ENCODE peak calls at places on chromosomes 12 and 14, in four cellular contexts. One of them, this sample, is unnamed.

GRCh38 chr14:100640481-100641273 is 53.5 kb upstream of the BEGAIN start:
- DNase-seq in A549: no peak
- DNase-seq in body of pancreas: no peak
- DNase-seq in esophagus squamous epithelium: no peak
- DNase-seq in this sample: no peak

GRCh38 chr12:64631197-64631596 is 20.9 kb downstream of the RASSF3 start:
- DNase-seq in A549: no peak
- DNase-seq in body of pancreas: no peak
- DNase-seq in esophagus squamous epithelium: no peak
- DNase-seq in this sample: no peak

GRCh38 chr12:51441583-51441982 is 17.0 kb downstream of the SLC4A8 start:
- DNase-seq in A549: no peak
- DNase-seq in body of pancreas: no peak
- DNase-seq in esophagus squamous epithelium: no peak
- DNase-seq in this sample: no peak

GRCh38 chr12:124387510-124387855 is 92.6 kb downstream of the RFLNA start:
- DNase-seq in A549: no peak
- DNase-seq in body of pancreas: peak; percentile 87
- DNase-seq in esophagus squamous epithelium: no peak
- DNase-seq in this sample: peak; percentile 87

GRCh38 chr12:130968611-130969010 is 14.9 kb downstream of the ADGRD1 start:
- DNase-seq in A549: no peak
- DNase-seq in body of pancreas: no peak
- DNase-seq in esophagus squamous epithelium: no peak
- DNase-seq in this sample: no peak

GRCh38 chr12:121784460-121784859 is 9.0 kb downstream of the RHOF start:
- DNase-seq in A549: peak; percentile 64
- DNase-seq in body of pancreas: no peak
- DNase-seq in esophagus squamous epithelium: no peak
- DNase-seq in this sample: no peak

GRCh38 chr14:76007852-76008251 is 22.3 kb downstream of the IFT43 start:
- DNase-seq in A549: no peak
- DNase-seq in body of pancreas: no peak
- DNase-seq in esophagus squamous epithelium: no peak
- DNase-seq in this sample: no peak

GRCh38 chr12:94457331-94457730 is 2.3 kb downstream of the CEP83 start:
- DNase-seq in A549: no peak
- DNase-seq in body of pancreas: no peak
- DNase-seq in esophagus squamous epithelium: no peak
- DNase-seq in this sample: no peak

GRCh38 chr12:15701212-15701611 is 88.0 kb downstream of the EPS8 start:
- DNase-seq in A549: no peak
- DNase-seq in body of pancreas: no peak
- DNase-seq in esophagus squamous epithelium: no peak
- DNase-seq in this sample: no peak

GRCh38 chr12:124472690-124473279 is 94.6 kb downstream of the NCOR2 start:
- DNase-seq in A549: no peak
- DNase-seq in body of pancreas: no peak
- DNase-seq in esophagus squamous epithelium: no peak
- DNase-seq in this sample: no peak

GRCh38 chr14:62409909-62410308 is 635.3 kb downstream of the KCNH5 start:
- DNase-seq in A549: no peak
- DNase-seq in body of pancreas: no peak
- DNase-seq in esophagus squamous epithelium: no peak
- DNase-seq in this sample: no peak

GRCh38 chr14:89507521-89507920 is 90.5 kb upstream of the FOXN3 start:
- DNase-seq in A549: no peak
- DNase-seq in body of pancreas: no peak
- DNase-seq in esophagus squamous epithelium: no peak
- DNase-seq in this sample: no peak

GRCh38 chr12:56670836-56671235 is 17.2 kb downstream of the PTGES3 start:
- DNase-seq in A549: no peak
- DNase-seq in body of pancreas: no peak
- DNase-seq in esophagus squamous epithelium: no peak
- DNase-seq in this sample: no peak

GRCh38 chr12:24596768-24597388 is 352.0 kb downstream of the BCAT1 start:
- DNase-seq in A549: peak; percentile 15
- DNase-seq in body of pancreas: no peak
- DNase-seq in esophagus squamous epithelium: no peak
- DNase-seq in this sample: no peak

GRCh38 chr12:68224613-68225285 is 861 bp downstream of the IL26 start:
- DNase-seq in A549: no peak
- DNase-seq in body of pancreas: no peak
- DNase-seq in esophagus squamous epithelium: no peak
- DNase-seq in this sample: no peak

GRCh38 chr14:32397871-32398640 is 69.0 kb downstream of the AKAP6 start:
- DNase-seq in A549: no peak
- DNase-seq in body of pancreas: no peak
- DNase-seq in esophagus squamous epithelium: no peak
- DNase-seq in this sample: no peak

GRCh38 chr14:26008290-26008689 is 589.5 kb downstream of the NOVA1 start:
- DNase-seq in A549: no peak
- DNase-seq in body of pancreas: no peak
- DNase-seq in esophagus squamous epithelium: no peak
- DNase-seq in this sample: no peak

GRCh38 chr12:53091756-53092155 is 5.7 kb upstream of the IGFBP6 start:
- DNase-seq in A549: no peak
- DNase-seq in body of pancreas: no peak
- DNase-seq in esophagus squamous epithelium: no peak
- DNase-seq in this sample: no peak

GRCh38 chr12:127802271-127802670 is 464.7 kb upstream of the TMEM132C start:
- DNase-seq in A549: no peak
- DNase-seq in body of pancreas: no peak
- DNase-seq in esophagus squamous epithelium: no peak
- DNase-seq in this sample: no peak

GRCh38 chr12:80183939-80184338 is 84.6 kb downstream of the OTOGL start:
- DNase-seq in A549: no peak
- DNase-seq in body of pancreas: no peak
- DNase-seq in esophagus squamous epithelium: no peak
- DNase-seq in this sample: no peak

GRCh38 chr14:94654071-94654974 is 42.1 kb downstream of the SERPINA3 start:
- DNase-seq in A549: no peak
- DNase-seq in body of pancreas: peak; percentile 59
- DNase-seq in esophagus squamous epithelium: no peak
- DNase-seq in this sample: no peak

GRCh38 chr14:91082282-91082681 is 21.8 kb upstream of the RPS6KA5 start:
- DNase-seq in A549: no peak
- DNase-seq in body of pancreas: no peak
- DNase-seq in esophagus squamous epithelium: no peak
- DNase-seq in this sample: no peak

GRCh38 chr12:43291516-43291915 is 260.5 kb downstream of the ADAMTS20 start:
- DNase-seq in A549: no peak
- DNase-seq in body of pancreas: no peak
- DNase-seq in esophagus squamous epithelium: no peak
- DNase-seq in this sample: no peak

GRCh38 chr12:123010681-123011080 is 30.2 kb downstream of the ARL6IP4 start:
- DNase-seq in A549: no peak
- DNase-seq in body of pancreas: no peak
- DNase-seq in esophagus squamous epithelium: no peak
- DNase-seq in this sample: no peak

GRCh38 chr12:85866929-85867776 is 6.9 kb upstream of the NTS start:
- DNase-seq in A549: peak; percentile 51
- DNase-seq in body of pancreas: peak; percentile 63
- DNase-seq in esophagus squamous epithelium: no peak
- DNase-seq in this sample: no peak

GRCh38 chr14:35161231-35161630 is 38.9 kb downstream of the PRORP start:
- DNase-seq in A549: no peak
- DNase-seq in body of pancreas: no peak
- DNase-seq in esophagus squamous epithelium: no peak
- DNase-seq in this sample: no peak

DNA sequence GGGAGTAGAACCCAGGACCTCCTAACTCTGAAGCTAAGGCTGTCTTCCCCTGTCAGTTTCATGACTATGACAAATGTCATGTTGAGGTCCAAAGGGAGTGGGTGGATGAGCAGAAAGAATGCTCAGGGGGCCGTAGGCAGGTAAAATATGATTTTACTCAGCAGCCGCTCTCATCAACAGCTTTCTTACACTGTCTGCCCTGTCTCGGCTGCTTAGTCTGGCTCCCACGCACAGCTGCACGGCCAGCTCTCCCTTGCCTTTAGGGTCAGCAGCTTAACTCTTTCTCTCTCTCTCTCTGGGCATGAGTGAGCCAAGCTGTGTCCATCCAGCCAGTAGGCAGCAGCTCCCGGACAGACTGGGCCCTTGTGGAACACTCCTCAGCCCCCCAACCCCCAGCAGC is 95.2 kb downstream of the GCH1 start:
- DNase-seq in A549: no peak
- DNase-seq in body of pancreas: no peak
- DNase-seq in esophagus squamous epithelium: no peak
- DNase-seq in this sample: no peak
- TF ChIP-seq CTCF in A549: no peak
- TF ChIP-seq CTCF in body of pancreas: no peak
- TF ChIP-seq CTCF in esophagus squamous epithelium: no peak
- TF ChIP-seq CTCF in this sample: no peak

DNA sequence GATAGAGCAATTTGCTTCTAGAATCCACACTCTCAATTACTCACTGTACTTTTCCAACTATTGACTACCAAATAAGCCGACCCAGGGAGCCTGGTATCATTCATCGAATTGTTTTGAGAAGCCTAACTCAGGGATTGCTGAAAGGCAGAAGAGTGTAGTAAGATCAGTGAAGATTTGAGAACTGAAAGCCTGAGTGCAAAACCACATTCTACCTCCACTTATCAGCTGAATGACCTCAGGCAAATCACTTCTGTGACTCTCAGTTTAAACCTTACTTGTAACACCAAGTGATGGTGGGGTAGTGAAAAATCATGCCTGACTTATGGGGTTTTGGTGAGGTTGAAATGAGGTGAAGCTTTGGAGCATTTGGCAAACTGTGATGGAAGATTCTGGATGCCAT is 126.1 kb upstream of the MAX start:
- DNase-seq in A549: no peak
- DNase-seq in body of pancreas: no peak
- DNase-seq in esophagus squamous epithelium: no peak
- DNase-seq in this sample: no peak
- TF ChIP-seq POLR2A in A549: no peak
- TF ChIP-seq POLR2A in body of pancreas: no peak
- TF ChIP-seq POLR2A in esophagus squamous epithelium: no peak
- TF ChIP-seq POLR2A in this sample: no peak

GRCh38 chr14:52069617-52070431 is 965 bp upstream of the NID2 start:
- DNase-seq in A549: no peak
- DNase-seq in body of pancreas: peak; percentile 22
- DNase-seq in esophagus squamous epithelium: no peak
- DNase-seq in this sample: no peak
- H3K27ac ChIP-seq in A549: peak overlapping the region; percentile 82
- H3K27ac ChIP-seq in body of pancreas: peak overlapping the region; percentile 47
- H3K27ac ChIP-seq in esophagus squamous epithelium: peak overlapping the region; percentile 85
- H3K27ac ChIP-seq in this sample: peak overlapping the region; percentile 74

GRCh38 chr14:34059925-34060746 is 109.3 kb upstream of the EGLN3 start:
- DNase-seq in A549: peak; percentile 73
- DNase-seq in body of pancreas: peak; percentile 86
- DNase-seq in esophagus squamous epithelium: no peak
- DNase-seq in this sample: peak; percentile 86
- TF ChIP-seq CTCF in A549: peak; percentile 41
- TF ChIP-seq CTCF in body of pancreas: no peak
- TF ChIP-seq CTCF in esophagus squamous epithelium: peak; percentile 34
- TF ChIP-seq CTCF in this sample: peak; percentile 30

DNA sequence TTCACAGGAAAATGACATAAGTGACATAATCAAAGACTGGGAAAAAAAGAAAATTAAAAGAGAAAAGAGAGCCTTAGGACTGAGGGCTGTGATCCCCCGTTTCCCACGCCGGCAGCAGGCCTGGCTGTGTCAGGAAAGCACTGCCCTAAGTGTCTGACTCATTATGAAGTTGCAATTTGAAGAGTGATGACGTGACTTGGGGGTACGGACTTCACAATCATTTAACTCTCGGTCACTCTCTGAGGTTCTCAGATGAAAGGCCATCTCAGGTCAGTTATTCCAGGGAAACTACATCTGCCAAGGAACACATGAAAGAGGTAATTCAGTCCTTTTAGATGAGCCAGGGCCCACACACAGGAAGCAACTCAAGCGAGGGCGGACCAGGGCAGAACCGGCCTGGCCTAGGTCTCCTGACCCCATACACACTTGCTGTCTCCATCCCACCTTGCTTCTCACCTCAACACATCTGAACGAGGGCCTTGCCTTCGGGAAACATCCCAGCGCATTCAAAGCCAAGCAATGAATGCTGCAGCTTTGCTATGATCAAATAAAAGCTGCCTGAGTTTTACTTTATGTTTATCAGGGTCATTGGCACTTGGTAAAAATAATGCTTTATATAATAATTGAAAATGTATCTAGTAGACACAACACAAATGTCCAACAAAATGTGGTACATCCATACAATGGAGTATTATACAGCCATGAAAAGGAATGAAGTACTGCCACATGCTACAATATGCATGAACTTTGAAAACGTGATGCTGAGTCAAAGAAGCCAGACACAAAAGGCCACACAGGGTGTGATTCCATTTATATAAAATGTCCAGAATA is 2.7 kb downstream of the SSH1 start:
- DNase-seq in A549: peak; percentile 75
- DNase-seq in body of pancreas: peak; percentile 19
- DNase-seq in esophagus squamous epithelium: no peak
- DNase-seq in this sample: peak; percentile 72
- TF ChIP-seq POLR2A in A549: no peak
- TF ChIP-seq POLR2A in body of pancreas: no peak
- TF ChIP-seq POLR2A in esophagus squamous epithelium: no peak
- TF ChIP-seq POLR2A in this sample: peak; percentile 91

GRCh38 chr12:9742665-9743064 is 9.8 kb upstream of the CLECL1 start:
- DNase-seq in A549: no peak
- DNase-seq in body of pancreas: no peak
- DNase-seq in esophagus squamous epithelium: no peak
- DNase-seq in this sample: no peak

GRCh38 chr12:9741726-9742125 is 8.8 kb upstream of the CLECL1 start:
- DNase-seq in A549: no peak
- DNase-seq in body of pancreas: no peak
- DNase-seq in esophagus squamous epithelium: no peak
- DNase-seq in this sample: no peak

GRCh38 chr12:9736931-9737705 is 4.2 kb upstream of the CLECL1 start:
- DNase-seq in A549: no peak
- DNase-seq in body of pancreas: no peak
- DNase-seq in esophagus squamous epithelium: no peak
- DNase-seq in this sample: no peak

GRCh38 chr12:9735601-9736000 is 2.7 kb upstream of the CLECL1 start:
- DNase-seq in A549: no peak
- DNase-seq in body of pancreas: no peak
- DNase-seq in esophagus squamous epithelium: no peak
- DNase-seq in this sample: no peak

GRCh38 chr12:9740109-9740750 is 7.3 kb upstream of the CLECL1 start:
- DNase-seq in A549: no peak
- DNase-seq in body of pancreas: no peak
- DNase-seq in esophagus squamous epithelium: no peak
- DNase-seq in this sample: no peak
- H3K27ac ChIP-seq in A549: no peak overlapping the region
- H3K27ac ChIP-seq in body of pancreas: peak overlapping the region; percentile 66
- H3K27ac ChIP-seq in esophagus squamous epithelium: peak overlapping the region; percentile 59
- H3K27ac ChIP-seq in this sample: no peak overlapping the region

GRCh38 chr12:96132819-96133218 is 61.4 kb upstream of the ELK3 start:
- DNase-seq in A549: no peak
- DNase-seq in body of pancreas: no peak
- DNase-seq in esophagus squamous epithelium: no peak
- DNase-seq in this sample: no peak
- TF ChIP-seq CTCF in A549: peak; percentile 14
- TF ChIP-seq CTCF in body of pancreas: no peak
- TF ChIP-seq CTCF in esophagus squamous epithelium: peak; percentile 43
- TF ChIP-seq CTCF in this sample: peak; percentile 30